ENCODE peak calls at places on chromosome 9, in eight cellular contexts. One of them, this sample, is unnamed.

GRCh38 chr9:71793386-71794105 is 25.2 kb upstream of the CEMIP2 start:
- DNase-seq in kidney glomerular epithelial cell: peak; percentile 93
- DNase-seq in GM13976: no peak
- DNase-seq in ovary: no peak
- DNase-seq in heart right ventricle: no peak
- DNase-seq in HCEC 1CT: peak; percentile 8
- DNase-seq in iPS DF 19.7: peak; percentile 80
- DNase-seq in transverse colon: no peak
- DNase-seq in this sample: no peak

GRCh38 chr9:110986529-110986928 is 51.7 kb downstream of the LPAR1 start:
- DNase-seq in kidney glomerular epithelial cell: no peak
- DNase-seq in GM13976: no peak
- DNase-seq in ovary: no peak
- DNase-seq in heart right ventricle: no peak
- DNase-seq in HCEC 1CT: peak; percentile 59
- DNase-seq in iPS DF 19.7: no peak
- DNase-seq in transverse colon: no peak
- DNase-seq in this sample: no peak

GRCh38 chr9:137444106-137444790 is 3.1 kb upstream of the ENTPD8 start:
- DNase-seq in kidney glomerular epithelial cell: no peak
- DNase-seq in GM13976: no peak
- DNase-seq in ovary: no peak
- DNase-seq in heart right ventricle: peak; percentile 2
- DNase-seq in HCEC 1CT: no peak
- DNase-seq in iPS DF 19.7: no peak
- DNase-seq in transverse colon: no peak
- DNase-seq in this sample: no peak

GRCh38 chr9:95174038-95174437 is 143.5 kb downstream of the FANCC start:
- DNase-seq in kidney glomerular epithelial cell: no peak
- DNase-seq in GM13976: no peak
- DNase-seq in ovary: no peak
- DNase-seq in heart right ventricle: no peak
- DNase-seq in HCEC 1CT: no peak
- DNase-seq in iPS DF 19.7: no peak
- DNase-seq in transverse colon: no peak
- DNase-seq in this sample: no peak

GRCh38 chr9:137160716-137161557 is 8.9 kb downstream of the LRRC26 start:
- DNase-seq in kidney glomerular epithelial cell: no peak
- DNase-seq in GM13976: no peak
- DNase-seq in ovary: no peak
- DNase-seq in heart right ventricle: no peak
- DNase-seq in HCEC 1CT: no peak
- DNase-seq in iPS DF 19.7: no peak
- DNase-seq in transverse colon: no peak
- DNase-seq in this sample: no peak

GRCh38 chr9:79623799-79624721 is 52.3 kb downstream of the TLE4 start:
- DNase-seq in kidney glomerular epithelial cell: peak; percentile 21
- DNase-seq in GM13976: peak; percentile 62
- DNase-seq in ovary: no peak
- DNase-seq in heart right ventricle: peak; percentile 19
- DNase-seq in HCEC 1CT: no peak
- DNase-seq in iPS DF 19.7: no peak
- DNase-seq in transverse colon: peak; percentile 38
- DNase-seq in this sample: no peak

GRCh38 chr9:137665226-137665625 is 46.4 kb downstream of the EHMT1 start:
- DNase-seq in kidney glomerular epithelial cell: no peak
- DNase-seq in GM13976: no peak
- DNase-seq in ovary: no peak
- DNase-seq in heart right ventricle: no peak
- DNase-seq in HCEC 1CT: no peak
- DNase-seq in iPS DF 19.7: no peak
- DNase-seq in transverse colon: no peak
- DNase-seq in this sample: no peak

GRCh38 chr9:115379719-115380118 is 261.8 kb upstream of the TNC start:
- DNase-seq in kidney glomerular epithelial cell: no peak
- DNase-seq in GM13976: no peak
- DNase-seq in ovary: no peak
- DNase-seq in heart right ventricle: no peak
- DNase-seq in HCEC 1CT: no peak
- DNase-seq in iPS DF 19.7: no peak
- DNase-seq in transverse colon: no peak
- DNase-seq in this sample: no peak

GRCh38 chr9:115262952-115263351 is 145.0 kb upstream of the TNC start:
- DNase-seq in kidney glomerular epithelial cell: peak; percentile 25
- DNase-seq in GM13976: no peak
- DNase-seq in ovary: no peak
- DNase-seq in heart right ventricle: no peak
- DNase-seq in HCEC 1CT: peak; percentile 54
- DNase-seq in iPS DF 19.7: no peak
- DNase-seq in transverse colon: no peak
- DNase-seq in this sample: peak; percentile 62

GRCh38 chr9:119961774-119962408 is 592.7 kb upstream of the BRINP1 start:
- DNase-seq in kidney glomerular epithelial cell: peak; percentile 46
- DNase-seq in GM13976: peak; percentile 41
- DNase-seq in ovary: no peak
- DNase-seq in heart right ventricle: peak; percentile 29
- DNase-seq in HCEC 1CT: peak; percentile 3
- DNase-seq in iPS DF 19.7: peak; percentile 30
- DNase-seq in transverse colon: peak; percentile 33
- DNase-seq in this sample: no peak

GRCh38 chr9:136607334-136607919 is 55.3 kb upstream of the EGFL7 start:
- DNase-seq in kidney glomerular epithelial cell: no peak
- DNase-seq in GM13976: no peak
- DNase-seq in ovary: no peak
- DNase-seq in heart right ventricle: no peak
- DNase-seq in HCEC 1CT: no peak
- DNase-seq in iPS DF 19.7: no peak
- DNase-seq in transverse colon: no peak
- DNase-seq in this sample: no peak

GRCh38 chr9:127739614-127740322 is 4.7 kb upstream of the TOR2A start:
- DNase-seq in kidney glomerular epithelial cell: no peak
- DNase-seq in GM13976: no peak
- DNase-seq in ovary: no peak
- DNase-seq in heart right ventricle: peak; percentile 49
- DNase-seq in HCEC 1CT: no peak
- DNase-seq in iPS DF 19.7: no peak
- DNase-seq in transverse colon: no peak
- DNase-seq in this sample: no peak

GRCh38 chr9:114372971-114373591 is 14.7 kb downstream of the AKNA start:
- DNase-seq in kidney glomerular epithelial cell: peak; percentile 68
- DNase-seq in GM13976: peak; percentile 85
- DNase-seq in ovary: peak; percentile 29
- DNase-seq in heart right ventricle: peak; percentile 57
- DNase-seq in HCEC 1CT: no peak
- DNase-seq in iPS DF 19.7: no peak
- DNase-seq in transverse colon: peak; percentile 83
- DNase-seq in this sample: no peak

GRCh38 chr9:2623046-2623865 is 1.7 kb downstream of the VLDLR start:
- DNase-seq in kidney glomerular epithelial cell: peak; percentile 91
- DNase-seq in GM13976: peak; percentile 40
- DNase-seq in ovary: peak; percentile 80
- DNase-seq in heart right ventricle: peak; percentile 63
- DNase-seq in HCEC 1CT: no peak
- DNase-seq in iPS DF 19.7: no peak
- DNase-seq in transverse colon: peak; percentile 10
- DNase-seq in this sample: no peak

GRCh38 chr9:706606-707451 is 134.7 kb upstream of the DMRT1 start:
- DNase-seq in kidney glomerular epithelial cell: peak; percentile 69
- DNase-seq in GM13976: peak; percentile 41
- DNase-seq in ovary: peak; percentile 78
- DNase-seq in heart right ventricle: peak; percentile 69
- DNase-seq in HCEC 1CT: peak; percentile 58
- DNase-seq in iPS DF 19.7: no peak
- DNase-seq in transverse colon: peak; percentile 55
- DNase-seq in this sample: no peak

GRCh38 chr9:2966846-2967372 is 123.0 kb upstream of the PUM3 start:
- DNase-seq in kidney glomerular epithelial cell: no peak
- DNase-seq in GM13976: no peak
- DNase-seq in ovary: no peak
- DNase-seq in heart right ventricle: no peak
- DNase-seq in HCEC 1CT: no peak
- DNase-seq in iPS DF 19.7: no peak
- DNase-seq in transverse colon: no peak
- DNase-seq in this sample: no peak

GRCh38 chr9:96566401-96567202 is 53.0 kb downstream of the CDC14B start:
- DNase-seq in kidney glomerular epithelial cell: no peak
- DNase-seq in GM13976: peak; percentile 92
- DNase-seq in ovary: peak; percentile 61
- DNase-seq in heart right ventricle: peak; percentile 83
- DNase-seq in HCEC 1CT: peak; percentile 63
- DNase-seq in iPS DF 19.7: no peak
- DNase-seq in transverse colon: peak; percentile 90
- DNase-seq in this sample: peak; percentile 34

GRCh38 chr9:3271581-3271980 is 254.2 kb downstream of the RFX3 start:
- DNase-seq in kidney glomerular epithelial cell: no peak
- DNase-seq in GM13976: no peak
- DNase-seq in ovary: no peak
- DNase-seq in heart right ventricle: no peak
- DNase-seq in HCEC 1CT: no peak
- DNase-seq in iPS DF 19.7: no peak
- DNase-seq in transverse colon: no peak
- DNase-seq in this sample: no peak

GRCh38 chr9:2622361-2623045 is 916 bp downstream of the VLDLR start:
- DNase-seq in kidney glomerular epithelial cell: no peak
- DNase-seq in GM13976: peak; percentile 55
- DNase-seq in ovary: peak; percentile 67
- DNase-seq in heart right ventricle: peak; percentile 36
- DNase-seq in HCEC 1CT: peak; percentile 27
- DNase-seq in iPS DF 19.7: no peak
- DNase-seq in transverse colon: peak; percentile 11
- DNase-seq in this sample: no peak

This sample was measured in retinal pigment epithelial cell.